ENCODE peak calls at places on chromosome 10, in six cellular contexts. K is suprapubic skin, C is Karpas-422, U is stomach, S is tibial nerve, D is psoas muscle. P is an unnamed sample.

GRCh38 chr10:89867964-89868363 is 166.6 kb downstream of the KIF20B start:
- DNase-seq in C (no peak), S (no peak), U (no peak), D (no peak), K (no peak), P (no peak)

GRCh38 chr10:110260746-110261477 is 43.8 kb downstream of the SMNDC1 start:
- DNase-seq in C (no peak), S (no peak), K (no peak), D (no peak), U (no peak), P (no peak)

GRCh38 chr10:12909836-12910185 is 91.7 kb downstream of the CCDC3 start:
- DNase-seq in C (no peak), D (no peak), K (no peak), S (peak; percentile 33), U (no peak), P (no peak)

GRCh38 chr10:5681930-5682329 is 2.7 kb upstream of the TASOR2 start:
- DNase-seq in D (no peak), S (no peak), C (no peak), U (no peak), K (no peak), P (no peak)

GRCh38 chr10:85609509-85609908 is 757.1 kb downstream of the GRID1 start:
- DNase-seq in K (peak; percentile 15), D (no peak), U (no peak), C (no peak), S (no peak), P (no peak)

GRCh38 chr10:34311679-34312078 is 503.4 kb downstream of the PARD3 start:
- DNase-seq in K (no peak), S (no peak), C (no peak), U (no peak), D (no peak), P (no peak)

GRCh38 chr10:98309366-98310355 is 41.7 kb upstream of the LOXL4 start:
- DNase-seq in D (peak; percentile 88), C (no peak), K (peak; percentile 85), S (peak; percentile 67), U (peak; percentile 66), P (no peak)

GRCh38 chr10:57806675-57807074 is 461.0 kb downstream of the IPMK start:
- DNase-seq in K (no peak), D (no peak), U (no peak), C (no peak), S (no peak), P (no peak)

GRCh38 chr10:62689712-62690111 is 114.8 kb upstream of the ADO start:
- DNase-seq in U (no peak), D (no peak), S (no peak), K (no peak), C (peak; percentile 62), P (no peak)

GRCh38 chr10:80699602-80700039 is 161.9 kb downstream of the SH2D4B start:
- DNase-seq in K (peak; percentile 93), U (peak; percentile 73), C (peak; percentile 88), D (peak; percentile 88), S (peak; percentile 75), P (peak; percentile 73)

DNA sequence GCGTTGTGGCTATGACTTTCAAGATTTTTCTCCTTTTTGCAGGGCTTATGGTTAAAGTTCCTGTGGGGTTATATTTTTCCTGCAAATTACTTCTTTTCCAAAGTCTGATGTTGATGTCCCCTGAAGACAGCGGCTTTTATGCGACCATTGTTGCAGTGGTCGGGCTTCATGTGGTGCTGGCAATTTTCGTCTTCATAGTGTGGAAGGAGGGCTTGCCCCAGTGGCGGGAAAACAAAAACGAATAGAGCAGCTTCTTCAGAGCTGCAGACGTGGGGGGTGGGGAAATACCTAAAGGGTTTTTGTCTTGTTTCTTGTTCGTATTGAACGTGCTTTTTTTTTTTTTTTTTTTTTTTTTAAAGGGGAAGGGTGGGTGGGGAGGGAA is 53.8 kb downstream of the MCMBP start:
- DNase-seq in K (no peak), U (no peak), D (no peak), C (no peak), S (no peak), P (no peak)
- H3K4me3 ChIP-seq in K (peak overlapping the region; percentile 43), U (peak overlapping the region; percentile 36), D (peak overlapping the region; percentile 17), C (no peak overlapping the region), S (peak overlapping the region; percentile 20), P (peak overlapping the region; percentile 31)

GRCh38 chr10:93599778-93600177 is 1.3 kb downstream of the RBP4 start:
- DNase-seq in S (no peak), K (peak; percentile 21), D (no peak), C (no peak), U (no peak), P (no peak)

GRCh38 chr10:93599335-93599734 is 1.7 kb downstream of the RBP4 start:
- DNase-seq in U (no peak), K (peak; percentile 13), S (no peak), D (no peak), C (no peak), P (no peak)

GRCh38 chr10:93601774-93602162 is 733 bp upstream of the RBP4 start:
- DNase-seq in D (no peak), U (no peak), K (no peak), C (no peak), S (no peak), P (no peak)

GRCh38 chr10:93600861-93601773 is at the start of gene RBP4:
- DNase-seq in K (no peak), U (no peak), S (peak; percentile 12), C (no peak), D (peak; percentile 55), P (no peak)

DNA sequence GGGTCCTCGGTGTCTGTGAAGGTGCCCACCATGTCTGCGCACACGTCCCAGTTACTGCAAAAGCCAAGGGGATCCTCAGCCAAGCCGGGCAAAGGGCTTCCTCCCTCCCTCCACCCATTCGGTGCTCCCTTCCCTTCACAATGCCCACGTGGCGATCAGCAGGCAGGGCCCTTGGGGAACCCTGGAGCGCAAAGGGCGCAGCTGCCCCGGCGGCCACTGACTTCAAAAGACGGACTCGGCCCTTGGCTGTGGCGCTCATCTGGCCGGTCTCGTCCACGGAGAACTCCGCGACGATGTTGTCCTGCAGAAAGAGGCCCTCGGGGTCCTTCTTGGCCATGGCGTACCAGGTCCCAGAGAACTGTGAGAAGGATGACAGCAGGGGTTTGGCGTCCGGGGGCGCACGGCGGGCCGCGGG is 582 bp downstream of the RBP4 start:
- DNase-seq in S (no peak), K (no peak), C (no peak), U (no peak), D (no peak), P (no peak)
- H3K4me3 ChIP-seq in S (peak overlapping the region; percentile 29), K (peak overlapping the region; percentile 48), C (no peak overlapping the region), U (peak overlapping the region; percentile 58), D (peak overlapping the region; percentile 54), P (no peak overlapping the region)

DNA sequence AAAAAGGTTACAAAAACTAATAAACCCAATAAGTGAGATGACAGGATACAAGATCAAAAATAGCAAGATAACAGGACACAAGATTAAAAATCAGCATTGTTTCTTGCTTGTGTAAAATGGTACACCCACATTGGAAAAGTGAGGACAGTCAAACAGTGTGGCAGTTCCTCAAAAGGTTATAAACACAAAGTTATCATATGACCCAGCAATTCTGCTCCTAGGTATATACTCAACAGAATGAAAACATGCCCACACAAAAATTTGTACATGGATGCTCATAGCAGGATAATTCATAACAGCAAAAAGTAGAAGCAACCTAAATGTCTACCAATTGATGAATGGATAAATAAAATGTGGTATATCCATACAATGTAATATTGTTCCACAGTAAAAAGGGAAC is 105.7 kb downstream of the ARMH3 start:
- DNase-seq in S (no peak), K (no peak), D (no peak), C (no peak), U (no peak), P (no peak)
- H3K4me3 ChIP-seq in S (no peak overlapping the region), K (no peak overlapping the region), D (no peak overlapping the region), C (no peak overlapping the region), U (no peak overlapping the region), P (no peak overlapping the region)

DNA sequence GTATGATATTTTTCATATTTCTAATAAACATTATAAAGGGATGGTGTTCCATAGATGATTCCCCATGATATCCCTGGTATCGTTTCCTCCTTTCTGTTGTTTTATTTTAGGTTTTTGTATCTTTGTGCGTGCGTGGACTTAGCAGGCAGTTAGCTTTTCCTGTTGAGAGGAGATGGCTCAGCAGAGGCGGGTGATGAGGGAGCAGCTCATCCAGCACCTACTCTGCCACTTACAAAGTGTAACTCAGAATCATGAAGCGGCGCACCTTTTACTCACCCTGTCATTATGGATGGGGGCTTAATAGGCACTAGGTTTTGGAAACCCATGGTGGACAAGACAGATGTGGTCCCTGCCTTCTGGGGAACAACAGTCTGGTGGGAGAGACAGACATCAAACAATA is 17.1 kb downstream of the FAM241B start:
- DNase-seq in C (no peak), D (no peak), K (no peak), U (no peak), S (no peak), P (peak; percentile 3)
- H3K4me3 ChIP-seq in C (no peak overlapping the region), D (no peak overlapping the region), K (no peak overlapping the region), U (no peak overlapping the region), S (no peak overlapping the region), P (no peak overlapping the region)

GRCh38 chr10:125104559-125104958 is 55.8 kb downstream of the CTBP2 start:
- DNase-seq in S (no peak), D (no peak), C (no peak), U (peak; percentile 4), K (no peak), P (no peak)
- H3K4me3 ChIP-seq in S (no peak overlapping the region), D (no peak overlapping the region), C (no peak overlapping the region), U (no peak overlapping the region), K (no peak overlapping the region), P (no peak overlapping the region)

DNA sequence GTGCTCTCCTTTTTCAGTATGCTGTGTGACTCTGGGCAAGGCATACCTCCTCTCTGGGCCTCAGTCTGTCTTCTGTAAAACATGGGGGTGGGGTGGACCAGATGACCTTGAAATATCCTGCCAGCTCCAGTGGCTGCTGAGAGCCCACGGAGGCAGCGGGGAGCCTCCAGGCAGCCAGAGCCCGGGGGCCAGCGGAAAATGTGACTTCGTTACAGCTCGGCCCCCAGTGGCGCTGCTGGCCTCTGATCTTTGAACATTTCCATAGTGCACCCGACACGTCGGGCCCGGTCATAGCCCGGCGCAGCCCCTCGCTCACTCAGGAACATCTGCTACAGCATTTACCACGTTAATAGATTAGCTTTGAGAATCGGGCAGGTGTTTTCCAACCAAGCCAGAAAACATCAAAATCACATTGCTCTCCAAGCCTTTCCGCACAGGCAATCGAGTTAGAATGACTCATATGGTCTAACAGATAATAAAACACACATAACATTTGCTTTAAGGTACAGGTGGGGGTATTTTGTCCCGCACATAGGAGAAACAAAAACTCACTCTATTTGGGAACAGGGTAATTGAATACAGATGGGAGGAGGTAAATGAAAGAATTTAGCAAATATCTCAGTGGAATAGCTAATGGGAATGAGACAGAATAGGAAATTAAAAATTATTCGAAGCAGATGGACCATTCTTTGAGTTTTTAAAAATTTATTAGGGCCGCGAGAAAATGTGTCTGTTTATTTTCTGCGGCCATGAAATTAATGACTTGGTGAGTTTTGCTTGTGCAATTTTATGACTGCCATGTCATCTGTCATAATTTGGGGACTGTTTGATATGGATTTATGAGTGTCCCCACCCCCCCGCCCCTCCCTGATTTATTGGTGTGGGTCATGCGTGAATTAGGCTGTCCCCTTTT is 26.3 kb upstream of the COMTD1 start:
- DNase-seq in D (no peak), K (no peak), C (no peak), S (no peak), U (no peak), P (no peak)
- H3K4me3 ChIP-seq in D (no peak overlapping the region), K (no peak overlapping the region), C (no peak overlapping the region), S (no peak overlapping the region), U (no peak overlapping the region), P (no peak overlapping the region)

DNA sequence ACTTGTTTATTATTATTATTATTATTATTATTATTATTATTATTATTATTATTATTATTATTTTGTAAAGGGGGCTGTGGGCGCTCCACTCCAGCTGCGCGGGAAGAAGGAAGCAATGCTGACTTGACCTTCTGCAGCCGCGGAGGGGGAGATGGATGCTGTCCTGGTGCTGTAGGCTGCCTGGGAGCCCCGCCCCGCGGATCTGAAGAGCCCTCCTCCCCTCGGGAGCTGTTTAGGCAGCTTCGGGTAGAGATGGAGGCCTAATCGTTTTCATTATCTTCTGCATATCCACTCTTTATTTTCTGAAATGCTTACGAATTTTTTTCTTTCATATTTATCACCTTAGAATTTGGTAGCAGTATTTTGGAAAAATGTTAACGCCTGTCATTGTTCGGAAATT is 101.2 kb upstream of the KLF6 start:
- DNase-seq in C (no peak), U (no peak), S (no peak), D (no peak), K (no peak), P (no peak)
- H3K4me3 ChIP-seq in C (no peak overlapping the region), U (no peak overlapping the region), S (no peak overlapping the region), D (peak overlapping the region; percentile 41), K (no peak overlapping the region), P (no peak overlapping the region)

P was measured in RWPE2.